ENCODE peak calls at places on chromosomes 4 and X, in seven cellular contexts. C is CD8-positive, alpha-beta memory T cell; W is A549; O is endodermal cell; G is AG04450; P is GM12878; X is left lung. D is an unnamed sample.

GRCh38 chr4:73847507-73848182 is 5.5 kb upstream of the PF4V1 start:
- DNase-seq in C (no peak), W (no peak), O (no peak), G (no peak), P (no peak), X (no peak), D (no peak)

GRCh38 chrX:11406109-11406755 is 113.0 kb downstream of the AMELX start:
- DNase-seq in C (no peak), W (no peak), O (no peak), G (peak), P (no peak), X (no peak), D (no peak)

GRCh38 chrX:40008841-40009461 is 88.8 kb downstream of the BCOR start:
- DNase-seq in C (no peak), W (no peak), O (peak), G (no peak), P (no peak), X (peak), D (peak)

GRCh38 chrX:255923-256331 is 25.3 kb upstream of the PLCXD1 start:
- DNase-seq in C (no peak), W (no peak), O (peak), G (no peak), P (no peak), X (no peak), D (peak)

GRCh38 chr4:122827899-122828601 is 1.4 kb downstream of the FGF2 start:
- DNase-seq in C (peak), W (peak), O (peak), G (no peak), P (peak), X (no peak), D (no peak)

GRCh38 chr4:173288296-173288695 is 45.9 kb downstream of the HMGB2 start:
- DNase-seq in C (peak), W (peak), O (peak), G (peak), P (peak), X (peak), D (peak)

GRCh38 chrX:41616935-41617334 is 71.8 kb upstream of the GPR34 start:
- DNase-seq in C (no peak), W (no peak), O (peak), G (no peak), P (no peak), X (no peak), D (no peak)

GRCh38 chr4:152605641-152606304 is 69.9 kb upstream of the FBXW7 start:
- DNase-seq in C (no peak), W (no peak), O (peak), G (no peak), P (no peak), X (no peak), D (no peak)

GRCh38 chr4:3201718-3202702 is 46.9 kb upstream of the MSANTD1 start:
- DNase-seq in C (peak), W (no peak), O (peak), G (peak), P (peak), X (no peak), D (peak)

GRCh38 chr4:139282375-139283075 is 2.5 kb upstream of the MGARP start:
- DNase-seq in C (no peak), W (no peak), O (no peak), G (no peak), P (no peak), X (no peak), D (no peak)

GRCh38 chr4:83284161-83285021 is at the start of gene COQ2:
- DNase-seq in C (peak), W (peak), O (peak), G (peak), P (no peak), X (peak), D (peak)

GRCh38 chr4:88033309-88033708 is 25.9 kb downstream of the PKD2 start:
- DNase-seq in C (peak), W (peak), O (peak), G (peak), P (no peak), X (no peak), D (no peak)

GRCh38 chr4:40150932-40151331 is 45.9 kb upstream of the RHOH start:
- DNase-seq in C (no peak), W (no peak), O (no peak), G (no peak), P (no peak), X (no peak), D (no peak)

GRCh38 chr4:40157444-40157843 is 39.4 kb upstream of the RHOH start:
- DNase-seq in C (no peak), W (no peak), O (no peak), G (no peak), P (no peak), X (no peak), D (no peak)

GRCh38 chr4:40149960-40150385 is 46.9 kb upstream of the RHOH start:
- DNase-seq in C (peak), W (peak), O (peak), G (peak), P (peak), X (no peak), D (no peak)

GRCh38 chr4:40152642-40153041 is 44.2 kb upstream of the RHOH start:
- DNase-seq in C (peak), W (no peak), O (no peak), G (no peak), P (no peak), X (no peak), D (no peak)
- H3K27ac ChIP-seq in C (no peak), W (no peak), O (no peak), G (no peak), P (no peak), X (no peak), D (no peak)

GRCh38 chr4:6280365-6280996 is 10.8 kb downstream of the WFS1 start:
- DNase-seq in C (no peak), W (no peak), O (peak), G (no peak), P (no peak), X (no peak), D (no peak)

GRCh38 chr4:6277139-6277802 is 7.6 kb downstream of the WFS1 start:
- DNase-seq in C (no peak), W (no peak), O (no peak), G (no peak), P (no peak), X (no peak), D (no peak)

GRCh38 chr4:6279582-6280289 is 10.1 kb downstream of the WFS1 start:
- DNase-seq in C (no peak), W (no peak), O (no peak), G (no peak), P (no peak), X (no peak), D (no peak)

GRCh38 chr4:6277935-6278800 is 8.5 kb downstream of the WFS1 start:
- DNase-seq in C (no peak), W (no peak), O (no peak), G (no peak), P (no peak), X (no peak), D (no peak)

DNA sequence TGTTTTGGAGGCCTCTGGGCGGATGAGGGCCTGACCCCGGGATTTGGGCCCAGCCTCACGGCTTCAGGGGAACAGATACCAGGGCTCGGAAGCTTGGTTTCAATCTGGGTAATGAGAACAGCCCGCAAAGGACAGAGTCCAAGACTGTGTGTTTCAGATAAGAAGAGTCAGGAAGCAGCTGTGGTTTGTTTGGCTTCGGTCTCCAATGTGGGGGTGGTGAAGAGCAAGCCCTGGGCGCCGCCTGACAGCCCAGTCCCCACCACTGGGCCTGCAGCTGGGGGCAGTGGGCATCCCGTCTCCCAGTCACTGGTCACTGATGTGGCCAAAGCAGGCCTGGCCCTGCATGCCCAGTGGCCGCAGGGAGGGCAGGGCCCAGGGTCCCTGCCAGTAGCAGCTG is 9.1 kb downstream of the WFS1 start:
- DNase-seq in C (no peak), W (no peak), O (no peak), G (no peak), P (peak), X (no peak), D (no peak)
- H3K27ac ChIP-seq in C (no peak), W (no peak), O (no peak), G (peak), P (no peak), X (peak), D (peak)

DNA sequence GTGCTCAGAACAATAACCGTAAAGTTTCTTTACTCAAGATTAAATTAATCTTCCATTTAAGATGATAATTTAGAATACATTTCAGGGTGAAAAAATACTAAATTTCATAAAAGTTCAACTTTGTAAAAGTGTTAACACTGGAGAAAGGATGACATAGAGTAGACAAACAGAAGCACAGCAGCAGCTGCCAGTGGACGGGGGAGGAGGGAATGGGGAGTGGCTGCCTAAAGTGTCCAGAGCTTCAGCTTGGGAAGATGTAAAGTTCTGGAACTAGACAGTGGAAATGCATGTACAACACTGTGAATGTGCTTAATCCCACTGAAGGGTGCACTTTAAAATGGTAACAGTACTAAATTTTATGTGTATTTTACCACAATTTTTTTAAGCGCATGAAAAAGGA is 39.9 kb downstream of the RELL1 start:
- DNase-seq in C (no peak), W (no peak), O (no peak), G (no peak), P (no peak), X (no peak), D (no peak)
- H3K27ac ChIP-seq in C (no peak), W (peak), O (no peak), G (no peak), P (no peak), X (no peak), D (no peak)

GRCh38 chr4:120920666-120921065 is 1.9 kb downstream of the PRDM5 start:
- DNase-seq in C (no peak), W (no peak), O (no peak), G (no peak), P (no peak), X (no peak), D (no peak)
- H3K27ac ChIP-seq in C (no peak), W (no peak), O (no peak), G (no peak), P (no peak), X (no peak), D (no peak)

DNA sequence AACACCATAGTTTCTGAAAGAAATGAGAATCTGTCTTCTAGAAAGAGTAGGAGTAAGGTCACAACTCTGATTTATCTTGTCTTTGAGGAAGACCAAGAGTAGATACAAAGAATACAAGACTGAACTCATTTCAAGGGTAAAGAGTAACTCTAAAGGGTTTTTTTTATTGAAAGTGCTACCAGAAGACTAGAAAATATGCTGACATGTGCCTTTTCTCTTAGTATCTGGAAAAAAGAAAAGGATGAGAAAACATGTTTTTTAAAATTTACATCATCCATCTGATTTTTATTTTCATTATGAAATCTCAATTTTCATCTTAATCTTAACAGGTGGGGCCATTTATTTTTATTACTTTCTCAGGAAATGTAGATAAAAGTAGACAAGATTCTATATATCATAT is 43.0 kb downstream of the UNC5C start:
- DNase-seq in C (no peak), W (no peak), O (no peak), G (no peak), P (no peak), X (no peak), D (no peak)
- H3K27ac ChIP-seq in C (no peak), W (no peak), O (peak), G (no peak), P (no peak), X (no peak), D (no peak)

GRCh38 chrX:133414399-133415275 is 652 bp downstream of the GPC4 start:
- DNase-seq in C (no peak), W (no peak), O (peak), G (no peak), P (no peak), X (peak), D (peak)

GRCh38 chrX:133412665-133413064 is 2.6 kb downstream of the GPC4 start:
- DNase-seq in C (no peak), W (no peak), O (no peak), G (no peak), P (no peak), X (no peak), D (no peak)

GRCh38 chrX:133413218-133413925 is 1.9 kb downstream of the GPC4 start:
- DNase-seq in C (no peak), W (no peak), O (peak), G (no peak), P (no peak), X (no peak), D (peak)

GRCh38 chrX:133417364-133417763 is 2.1 kb upstream of the GPC4 start:
- DNase-seq in C (no peak), W (no peak), O (peak), G (no peak), P (no peak), X (no peak), D (no peak)

DNA sequence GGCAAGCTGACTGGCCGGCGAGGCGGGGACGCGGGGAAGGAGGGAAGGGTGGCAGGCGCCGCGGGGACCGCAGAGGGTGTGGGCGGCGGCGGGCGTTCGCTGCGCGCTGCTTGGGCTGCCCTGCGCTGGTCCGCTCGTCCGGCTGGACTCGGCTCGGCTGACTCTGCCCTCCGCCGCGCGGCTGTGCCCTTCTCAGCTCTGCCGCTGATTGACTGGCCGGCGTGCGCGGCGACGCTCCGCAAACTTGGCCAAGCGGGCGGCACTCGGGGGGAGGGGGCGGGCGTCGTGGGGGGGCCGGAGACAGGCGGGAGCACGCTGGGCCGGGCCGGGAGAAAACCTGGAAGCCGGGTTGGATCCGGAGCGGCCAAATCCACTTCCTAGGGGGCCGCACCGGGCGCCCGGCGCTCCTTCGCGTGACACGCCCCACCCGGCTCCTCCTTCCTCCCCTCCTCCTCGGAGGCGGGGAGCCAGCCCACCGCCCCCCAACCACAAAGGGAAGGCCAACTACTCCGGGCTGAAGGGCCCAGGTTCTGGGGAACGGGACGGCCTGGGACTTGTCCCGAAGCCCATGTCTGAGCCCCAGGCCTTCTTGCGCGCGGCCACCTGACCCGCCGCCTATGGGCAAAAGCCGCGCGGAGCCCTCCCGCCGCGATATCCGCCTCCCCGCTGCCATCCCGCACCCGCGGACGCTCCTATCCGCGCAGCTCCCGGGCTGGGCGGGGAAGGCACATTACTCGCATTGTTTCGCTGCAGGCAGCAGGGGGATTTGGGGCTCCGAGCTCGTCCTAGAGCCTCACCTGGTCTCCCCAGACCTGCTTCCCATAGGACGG is at the start of gene GPC4:
- DNase-seq in C (no peak), W (peak), O (peak), G (no peak), P (no peak), X (peak), D (peak)
- H3K27ac ChIP-seq in C (no peak), W (no peak), O (no peak), G (no peak), P (no peak), X (peak), D (peak)